ENCODE peak calls at places on chromosomes 16 and 17, in eight cellular contexts. One of them, this sample, is unnamed.

GRCh38 chr16:28549301-28549899 is 4.3 kb upstream of the SGF29 start:
- DNase-seq in effector memory CD4-positive, alpha-beta T cell: no peak
- DNase-seq in pancreas: no peak
- DNase-seq in IMR-90: peak
- DNase-seq in uterus: no peak
- DNase-seq in HT-29: peak
- DNase-seq in epithelial cell of proximal tubule: no peak
- DNase-seq in stimulated activated CD4-positive, alpha-beta T cell treated with anti-CD3 and anti-CD28 coated beads, Interleukin-1b, Interleukin-23, amount 100 ng/mL, for 48 hours: no peak
- DNase-seq in this sample: no peak

GRCh38 chr16:66832190-66832589 is 1.4 kb upstream of the NAE1 start:
- DNase-seq in IMR-90: no peak
- DNase-seq in effector memory CD4-positive, alpha-beta T cell: no peak
- DNase-seq in uterus: no peak
- DNase-seq in epithelial cell of proximal tubule: no peak
- DNase-seq in HT-29: no peak
- DNase-seq in stimulated activated CD4-positive, alpha-beta T cell treated with anti-CD3 and anti-CD28 coated beads, Interleukin-1b, Interleukin-23, amount 100 ng/mL, for 48 hours: no peak
- DNase-seq in pancreas: no peak
- DNase-seq in this sample: no peak

GRCh38 chr16:54374136-54374535 is 87.5 kb upstream of the IRX3 start:
- DNase-seq in epithelial cell of proximal tubule: no peak
- DNase-seq in stimulated activated CD4-positive, alpha-beta T cell treated with anti-CD3 and anti-CD28 coated beads, Interleukin-1b, Interleukin-23, amount 100 ng/mL, for 48 hours: no peak
- DNase-seq in HT-29: no peak
- DNase-seq in pancreas: no peak
- DNase-seq in uterus: no peak
- DNase-seq in effector memory CD4-positive, alpha-beta T cell: no peak
- DNase-seq in IMR-90: peak
- DNase-seq in this sample: no peak

GRCh38 chr17:57607553-57608120 is 137.5 kb downstream of the CCDC182 start:
- DNase-seq in IMR-90: no peak
- DNase-seq in epithelial cell of proximal tubule: no peak
- DNase-seq in pancreas: no peak
- DNase-seq in stimulated activated CD4-positive, alpha-beta T cell treated with anti-CD3 and anti-CD28 coated beads, Interleukin-1b, Interleukin-23, amount 100 ng/mL, for 48 hours: peak
- DNase-seq in effector memory CD4-positive, alpha-beta T cell: no peak
- DNase-seq in uterus: no peak
- DNase-seq in HT-29: no peak
- DNase-seq in this sample: no peak

GRCh38 chr16:85179344-85180046 is 67.2 kb upstream of the CIBAR2 start:
- DNase-seq in HT-29: no peak
- DNase-seq in effector memory CD4-positive, alpha-beta T cell: no peak
- DNase-seq in stimulated activated CD4-positive, alpha-beta T cell treated with anti-CD3 and anti-CD28 coated beads, Interleukin-1b, Interleukin-23, amount 100 ng/mL, for 48 hours: no peak
- DNase-seq in epithelial cell of proximal tubule: no peak
- DNase-seq in IMR-90: no peak
- DNase-seq in uterus: no peak
- DNase-seq in pancreas: no peak
- DNase-seq in this sample: no peak

GRCh38 chr17:53134546-53134945 is 688.2 kb upstream of the KIF2B start:
- DNase-seq in stimulated activated CD4-positive, alpha-beta T cell treated with anti-CD3 and anti-CD28 coated beads, Interleukin-1b, Interleukin-23, amount 100 ng/mL, for 48 hours: no peak
- DNase-seq in effector memory CD4-positive, alpha-beta T cell: no peak
- DNase-seq in HT-29: no peak
- DNase-seq in uterus: no peak
- DNase-seq in epithelial cell of proximal tubule: no peak
- DNase-seq in pancreas: no peak
- DNase-seq in IMR-90: no peak
- DNase-seq in this sample: no peak

GRCh38 chr17:76641501-76641900 is 2.1 kb downstream of the ST6GALNAC1 start:
- DNase-seq in uterus: no peak
- DNase-seq in IMR-90: no peak
- DNase-seq in HT-29: peak
- DNase-seq in stimulated activated CD4-positive, alpha-beta T cell treated with anti-CD3 and anti-CD28 coated beads, Interleukin-1b, Interleukin-23, amount 100 ng/mL, for 48 hours: no peak
- DNase-seq in epithelial cell of proximal tubule: no peak
- DNase-seq in pancreas: no peak
- DNase-seq in effector memory CD4-positive, alpha-beta T cell: no peak
- DNase-seq in this sample: no peak

GRCh38 chr16:76222853-76223252 is 54.3 kb upstream of the CNTNAP4 start:
- DNase-seq in effector memory CD4-positive, alpha-beta T cell: no peak
- DNase-seq in stimulated activated CD4-positive, alpha-beta T cell treated with anti-CD3 and anti-CD28 coated beads, Interleukin-1b, Interleukin-23, amount 100 ng/mL, for 48 hours: no peak
- DNase-seq in IMR-90: no peak
- DNase-seq in uterus: no peak
- DNase-seq in pancreas: no peak
- DNase-seq in HT-29: no peak
- DNase-seq in epithelial cell of proximal tubule: no peak
- DNase-seq in this sample: no peak

GRCh38 chr17:41659813-41660212 is 28.9 kb upstream of the EIF1 start:
- DNase-seq in uterus: no peak
- DNase-seq in IMR-90: peak
- DNase-seq in stimulated activated CD4-positive, alpha-beta T cell treated with anti-CD3 and anti-CD28 coated beads, Interleukin-1b, Interleukin-23, amount 100 ng/mL, for 48 hours: no peak
- DNase-seq in epithelial cell of proximal tubule: no peak
- DNase-seq in HT-29: no peak
- DNase-seq in pancreas: no peak
- DNase-seq in effector memory CD4-positive, alpha-beta T cell: no peak
- DNase-seq in this sample: peak

GRCh38 chr17:49915260-49915659 is 53.7 kb upstream of the DLX4 start:
- DNase-seq in HT-29: no peak
- DNase-seq in uterus: no peak
- DNase-seq in effector memory CD4-positive, alpha-beta T cell: no peak
- DNase-seq in IMR-90: no peak
- DNase-seq in epithelial cell of proximal tubule: no peak
- DNase-seq in pancreas: no peak
- DNase-seq in stimulated activated CD4-positive, alpha-beta T cell treated with anti-CD3 and anti-CD28 coated beads, Interleukin-1b, Interleukin-23, amount 100 ng/mL, for 48 hours: no peak
- DNase-seq in this sample: no peak

GRCh38 chr17:72423718-72424117 is 302.9 kb downstream of the SOX9 start:
- DNase-seq in effector memory CD4-positive, alpha-beta T cell: no peak
- DNase-seq in epithelial cell of proximal tubule: no peak
- DNase-seq in stimulated activated CD4-positive, alpha-beta T cell treated with anti-CD3 and anti-CD28 coated beads, Interleukin-1b, Interleukin-23, amount 100 ng/mL, for 48 hours: no peak
- DNase-seq in pancreas: no peak
- DNase-seq in HT-29: no peak
- DNase-seq in IMR-90: no peak
- DNase-seq in uterus: no peak
- DNase-seq in this sample: no peak

GRCh38 chr16:19613834-19614233 is 58.3 kb downstream of the VPS35L start:
- DNase-seq in effector memory CD4-positive, alpha-beta T cell: no peak
- DNase-seq in HT-29: no peak
- DNase-seq in stimulated activated CD4-positive, alpha-beta T cell treated with anti-CD3 and anti-CD28 coated beads, Interleukin-1b, Interleukin-23, amount 100 ng/mL, for 48 hours: no peak
- DNase-seq in pancreas: no peak
- DNase-seq in IMR-90: no peak
- DNase-seq in epithelial cell of proximal tubule: no peak
- DNase-seq in uterus: no peak
- DNase-seq in this sample: no peak

GRCh38 chr17:9676084-9676483 is 30.8 kb downstream of the USP43 start:
- DNase-seq in IMR-90: no peak
- DNase-seq in uterus: no peak
- DNase-seq in effector memory CD4-positive, alpha-beta T cell: no peak
- DNase-seq in stimulated activated CD4-positive, alpha-beta T cell treated with anti-CD3 and anti-CD28 coated beads, Interleukin-1b, Interleukin-23, amount 100 ng/mL, for 48 hours: no peak
- DNase-seq in epithelial cell of proximal tubule: no peak
- DNase-seq in pancreas: no peak
- DNase-seq in HT-29: peak
- DNase-seq in this sample: no peak

GRCh38 chr17:48547839-48548686 is 3.2 kb upstream of the HOXB2 start:
- DNase-seq in pancreas: no peak
- DNase-seq in epithelial cell of proximal tubule: no peak
- DNase-seq in HT-29: no peak
- DNase-seq in effector memory CD4-positive, alpha-beta T cell: no peak
- DNase-seq in stimulated activated CD4-positive, alpha-beta T cell treated with anti-CD3 and anti-CD28 coated beads, Interleukin-1b, Interleukin-23, amount 100 ng/mL, for 48 hours: peak
- DNase-seq in IMR-90: peak
- DNase-seq in uterus: no peak
- DNase-seq in this sample: no peak

GRCh38 chr17:66637491-66637890 is 197.4 kb upstream of the CACNG5 start:
- DNase-seq in epithelial cell of proximal tubule: peak
- DNase-seq in IMR-90: no peak
- DNase-seq in pancreas: no peak
- DNase-seq in HT-29: no peak
- DNase-seq in uterus: no peak
- DNase-seq in stimulated activated CD4-positive, alpha-beta T cell treated with anti-CD3 and anti-CD28 coated beads, Interleukin-1b, Interleukin-23, amount 100 ng/mL, for 48 hours: no peak
- DNase-seq in effector memory CD4-positive, alpha-beta T cell: no peak
- DNase-seq in this sample: no peak

GRCh38 chr17:5468075-5468473 is 708 bp downstream of the DHX33 start:
- DNase-seq in stimulated activated CD4-positive, alpha-beta T cell treated with anti-CD3 and anti-CD28 coated beads, Interleukin-1b, Interleukin-23, amount 100 ng/mL, for 48 hours: no peak
- DNase-seq in HT-29: no peak
- DNase-seq in pancreas: no peak
- DNase-seq in IMR-90: no peak
- DNase-seq in effector memory CD4-positive, alpha-beta T cell: no peak
- DNase-seq in epithelial cell of proximal tubule: peak
- DNase-seq in uterus: no peak
- DNase-seq in this sample: no peak

GRCh38 chr16:57994778-57995177 is 5.7 kb downstream of the ZNF319 start:
- DNase-seq in effector memory CD4-positive, alpha-beta T cell: peak
- DNase-seq in epithelial cell of proximal tubule: no peak
- DNase-seq in uterus: no peak
- DNase-seq in IMR-90: peak
- DNase-seq in pancreas: peak
- DNase-seq in stimulated activated CD4-positive, alpha-beta T cell treated with anti-CD3 and anti-CD28 coated beads, Interleukin-1b, Interleukin-23, amount 100 ng/mL, for 48 hours: no peak
- DNase-seq in HT-29: peak
- DNase-seq in this sample: no peak

GRCh38 chr16:68286153-68287074 is 22.1 kb downstream of the SLC7A6 start:
- DNase-seq in IMR-90: no peak
- DNase-seq in stimulated activated CD4-positive, alpha-beta T cell treated with anti-CD3 and anti-CD28 coated beads, Interleukin-1b, Interleukin-23, amount 100 ng/mL, for 48 hours: no peak
- DNase-seq in HT-29: no peak
- DNase-seq in epithelial cell of proximal tubule: no peak
- DNase-seq in uterus: no peak
- DNase-seq in pancreas: no peak
- DNase-seq in effector memory CD4-positive, alpha-beta T cell: no peak
- DNase-seq in this sample: no peak

GRCh38 chr17:7888184-7888920 is at the start of gene CHD3:
- DNase-seq in epithelial cell of proximal tubule: no peak
- DNase-seq in IMR-90: peak
- DNase-seq in effector memory CD4-positive, alpha-beta T cell: no peak
- DNase-seq in stimulated activated CD4-positive, alpha-beta T cell treated with anti-CD3 and anti-CD28 coated beads, Interleukin-1b, Interleukin-23, amount 100 ng/mL, for 48 hours: peak
- DNase-seq in HT-29: peak
- DNase-seq in pancreas: peak
- DNase-seq in uterus: no peak
- DNase-seq in this sample: no peak

GRCh38 chr17:44211281-44212265 is 7.9 kb downstream of the UBTF start:
- DNase-seq in uterus: no peak
- DNase-seq in pancreas: no peak
- DNase-seq in stimulated activated CD4-positive, alpha-beta T cell treated with anti-CD3 and anti-CD28 coated beads, Interleukin-1b, Interleukin-23, amount 100 ng/mL, for 48 hours: no peak
- DNase-seq in effector memory CD4-positive, alpha-beta T cell: no peak
- DNase-seq in IMR-90: no peak
- DNase-seq in epithelial cell of proximal tubule: no peak
- DNase-seq in HT-29: no peak
- DNase-seq in this sample: no peak

GRCh38 chr17:81666092-81666341 is 388 bp downstream of the OXLD1 start:
- DNase-seq in effector memory CD4-positive, alpha-beta T cell: no peak
- DNase-seq in pancreas: no peak
- DNase-seq in epithelial cell of proximal tubule: no peak
- DNase-seq in uterus: no peak
- DNase-seq in HT-29: peak
- DNase-seq in stimulated activated CD4-positive, alpha-beta T cell treated with anti-CD3 and anti-CD28 coated beads, Interleukin-1b, Interleukin-23, amount 100 ng/mL, for 48 hours: no peak
- DNase-seq in IMR-90: peak
- DNase-seq in this sample: no peak

GRCh38 chr17:45029758-45030423 is 21.5 kb downstream of the DCAKD start:
- DNase-seq in uterus: no peak
- DNase-seq in stimulated activated CD4-positive, alpha-beta T cell treated with anti-CD3 and anti-CD28 coated beads, Interleukin-1b, Interleukin-23, amount 100 ng/mL, for 48 hours: no peak
- DNase-seq in HT-29: no peak
- DNase-seq in IMR-90: no peak
- DNase-seq in epithelial cell of proximal tubule: no peak
- DNase-seq in pancreas: no peak
- DNase-seq in effector memory CD4-positive, alpha-beta T cell: no peak
- DNase-seq in this sample: no peak

GRCh38 chr17:13398853-13399252 is 202.9 kb downstream of the HS3ST3A1 start:
- DNase-seq in pancreas: no peak
- DNase-seq in effector memory CD4-positive, alpha-beta T cell: no peak
- DNase-seq in epithelial cell of proximal tubule: no peak
- DNase-seq in HT-29: no peak
- DNase-seq in stimulated activated CD4-positive, alpha-beta T cell treated with anti-CD3 and anti-CD28 coated beads, Interleukin-1b, Interleukin-23, amount 100 ng/mL, for 48 hours: no peak
- DNase-seq in uterus: no peak
- DNase-seq in IMR-90: no peak
- DNase-seq in this sample: no peak

GRCh38 chr16:19700319-19700781 is 17.7 kb downstream of the KNOP1 start:
- DNase-seq in epithelial cell of proximal tubule: peak
- DNase-seq in IMR-90: peak
- DNase-seq in HT-29: peak
- DNase-seq in pancreas: peak
- DNase-seq in uterus: peak
- DNase-seq in effector memory CD4-positive, alpha-beta T cell: no peak
- DNase-seq in stimulated activated CD4-positive, alpha-beta T cell treated with anti-CD3 and anti-CD28 coated beads, Interleukin-1b, Interleukin-23, amount 100 ng/mL, for 48 hours: no peak
- DNase-seq in this sample: no peak

GRCh38 chr16:75402821-75403475 is 30.4 kb downstream of the CFDP1 start:
- DNase-seq in uterus: no peak
- DNase-seq in stimulated activated CD4-positive, alpha-beta T cell treated with anti-CD3 and anti-CD28 coated beads, Interleukin-1b, Interleukin-23, amount 100 ng/mL, for 48 hours: no peak
- DNase-seq in IMR-90: peak
- DNase-seq in effector memory CD4-positive, alpha-beta T cell: no peak
- DNase-seq in epithelial cell of proximal tubule: no peak
- DNase-seq in HT-29: peak
- DNase-seq in pancreas: no peak
- DNase-seq in this sample: no peak

GRCh38 chr17:61399131-61400057 is at the start of gene TBX2:
- DNase-seq in pancreas: no peak
- DNase-seq in epithelial cell of proximal tubule: no peak
- DNase-seq in effector memory CD4-positive, alpha-beta T cell: no peak
- DNase-seq in stimulated activated CD4-positive, alpha-beta T cell treated with anti-CD3 and anti-CD28 coated beads, Interleukin-1b, Interleukin-23, amount 100 ng/mL, for 48 hours: no peak
- DNase-seq in HT-29: no peak
- DNase-seq in uterus: peak
- DNase-seq in IMR-90: peak
- DNase-seq in this sample: peak

GRCh38 chr16:89143201-89143741 is 28.3 kb upstream of the CDH15 start:
- DNase-seq in effector memory CD4-positive, alpha-beta T cell: no peak
- DNase-seq in stimulated activated CD4-positive, alpha-beta T cell treated with anti-CD3 and anti-CD28 coated beads, Interleukin-1b, Interleukin-23, amount 100 ng/mL, for 48 hours: no peak
- DNase-seq in HT-29: no peak
- DNase-seq in IMR-90: no peak
- DNase-seq in epithelial cell of proximal tubule: no peak
- DNase-seq in pancreas: no peak
- DNase-seq in uterus: no peak
- DNase-seq in this sample: no peak

GRCh38 chr16:49409121-49409520 is 35.5 kb downstream of the C16orf78 start:
- DNase-seq in HT-29: no peak
- DNase-seq in epithelial cell of proximal tubule: no peak
- DNase-seq in uterus: no peak
- DNase-seq in stimulated activated CD4-positive, alpha-beta T cell treated with anti-CD3 and anti-CD28 coated beads, Interleukin-1b, Interleukin-23, amount 100 ng/mL, for 48 hours: no peak
- DNase-seq in IMR-90: no peak
- DNase-seq in pancreas: no peak
- DNase-seq in effector memory CD4-positive, alpha-beta T cell: no peak
- DNase-seq in this sample: no peak

GRCh38 chr17:50675627-50676026 is 32.1 kb downstream of the ANKRD40 start:
- DNase-seq in pancreas: peak
- DNase-seq in stimulated activated CD4-positive, alpha-beta T cell treated with anti-CD3 and anti-CD28 coated beads, Interleukin-1b, Interleukin-23, amount 100 ng/mL, for 48 hours: no peak
- DNase-seq in IMR-90: no peak
- DNase-seq in uterus: no peak
- DNase-seq in epithelial cell of proximal tubule: no peak
- DNase-seq in HT-29: no peak
- DNase-seq in effector memory CD4-positive, alpha-beta T cell: no peak
- DNase-seq in this sample: no peak

GRCh38 chr16:89063768-89064320 is 29.8 kb upstream of the ACSF3 start:
- DNase-seq in stimulated activated CD4-positive, alpha-beta T cell treated with anti-CD3 and anti-CD28 coated beads, Interleukin-1b, Interleukin-23, amount 100 ng/mL, for 48 hours: no peak
- DNase-seq in pancreas: no peak
- DNase-seq in HT-29: no peak
- DNase-seq in epithelial cell of proximal tubule: no peak
- DNase-seq in IMR-90: no peak
- DNase-seq in uterus: no peak
- DNase-seq in effector memory CD4-positive, alpha-beta T cell: no peak
- DNase-seq in this sample: no peak

GRCh38 chr16:84881702-84882521 is 62.1 kb downstream of the CRISPLD2 start:
- DNase-seq in uterus: peak
- DNase-seq in epithelial cell of proximal tubule: no peak
- DNase-seq in HT-29: no peak
- DNase-seq in pancreas: no peak
- DNase-seq in IMR-90: peak
- DNase-seq in effector memory CD4-positive, alpha-beta T cell: no peak
- DNase-seq in stimulated activated CD4-positive, alpha-beta T cell treated with anti-CD3 and anti-CD28 coated beads, Interleukin-1b, Interleukin-23, amount 100 ng/mL, for 48 hours: no peak
- DNase-seq in this sample: no peak

This sample was measured in NCI-H1048.